ENCODE peak calls at places on chromosomes 5 and 9, in ten cellular contexts. D is psoas muscle, H is HCT116, J is cardiac muscle cell, R is fibroblast of mammary gland, O is A673, W is foreskin keratinocyte, V is mesothelial cell of epicardium, P is B cell, N is CD14-positive monocyte. E is an unnamed sample.
A peak's percentile ranks its signal among the peaks of the same experiment; 100 is the strongest.

GRCh38 chr5:157506066-157506590 is 46.1 kb downstream of the NIPAL4 start:
- DNase-seq in R (no peak), V (no peak), O (no peak), D (no peak), W (no peak), P (no peak), J (peak; percentile 73), N (no peak), H (no peak), E (no peak)

GRCh38 chr5:109316631-109317030 is 93.1 kb downstream of the PJA2 start:
- DNase-seq in N (no peak), P (no peak), J (peak; percentile 4), H (peak; percentile 2), O (no peak), R (peak; percentile 76), W (peak; percentile 32), V (no peak), D (no peak), E (no peak)

GRCh38 chr9:95313010-95313498 is 4.5 kb downstream of the FANCC start:
- DNase-seq in J (peak; percentile 63), W (peak; percentile 54), D (peak; percentile 75), P (no peak), H (peak; percentile 65), N (no peak), R (peak; percentile 68), V (peak; percentile 57), O (peak; percentile 87), E (no peak)

GRCh38 chr5:93632327-93632726 is 49.3 kb downstream of the NR2F1 start:
- DNase-seq in J (no peak), D (no peak), H (no peak), O (no peak), N (no peak), P (no peak), W (no peak), V (no peak), R (no peak), E (no peak)

GRCh38 chr9:71270554-71270953 is 149.1 kb upstream of the TRPM3 start:
- DNase-seq in P (no peak), J (no peak), N (no peak), H (no peak), V (no peak), D (no peak), R (peak; percentile 34), W (no peak), O (no peak), E (no peak)

GRCh38 chr5:8997542-8998070 is 548.3 kb downstream of the SEMA5A start:
- DNase-seq in O (no peak), H (no peak), R (no peak), W (peak; percentile 46), V (no peak), J (no peak), P (no peak), N (no peak), D (no peak), E (no peak)

GRCh38 chr5:173201636-173202265 is 33.3 kb downstream of the NKX2-5 start:
- DNase-seq in P (no peak), V (no peak), W (peak; percentile 62), N (no peak), J (peak; percentile 49), R (peak; percentile 83), O (peak; percentile 10), H (peak; percentile 49), D (no peak), E (no peak)

GRCh38 chr9:5798581-5798980 is 34.3 kb downstream of the ERMP1 start:
- DNase-seq in W (no peak), R (no peak), N (no peak), V (no peak), J (no peak), H (no peak), P (no peak), O (no peak), D (no peak), E (no peak)

GRCh38 chr9:13427587-13427986 is 148.1 kb upstream of the MPDZ start:
- DNase-seq in R (peak; percentile 71), H (no peak), V (no peak), J (peak; percentile 83), O (peak; percentile 60), N (no peak), D (no peak), W (peak; percentile 20), P (no peak), E (no peak)

GRCh38 chr9:12822111-12822510 is 47.3 kb downstream of the LURAP1L start:
- DNase-seq in R (peak; percentile 68), V (no peak), P (no peak), N (no peak), W (no peak), H (no peak), J (no peak), D (no peak), O (no peak), E (no peak)

GRCh38 chr5:113036321-113036720 is 59.7 kb downstream of the DCP2 start:
- DNase-seq in J (no peak), O (no peak), D (no peak), R (no peak), W (no peak), H (no peak), N (no peak), P (no peak), V (no peak), E (no peak)

GRCh38 chr9:123643518-123643917 is 286.4 kb downstream of the DENND1A start:
- DNase-seq in H (no peak), R (no peak), J (no peak), O (no peak), N (no peak), D (no peak), W (no peak), P (no peak), V (no peak), E (no peak)

GRCh38 chr9:114914139-114914538 is 16.3 kb downstream of the TNFSF8 start:
- DNase-seq in J (peak; percentile 29), W (no peak), V (no peak), O (peak; percentile 50), D (no peak), H (no peak), P (no peak), N (no peak), R (peak; percentile 20), E (no peak)
- TF ChIP-seq CTCF in J (peak; percentile 46), W (peak; percentile 18), V (no peak), O (peak; percentile 68), D (no peak), H (peak; percentile 43), P (no peak), N (no peak), R (peak; percentile 34), E (no peak)

DNA sequence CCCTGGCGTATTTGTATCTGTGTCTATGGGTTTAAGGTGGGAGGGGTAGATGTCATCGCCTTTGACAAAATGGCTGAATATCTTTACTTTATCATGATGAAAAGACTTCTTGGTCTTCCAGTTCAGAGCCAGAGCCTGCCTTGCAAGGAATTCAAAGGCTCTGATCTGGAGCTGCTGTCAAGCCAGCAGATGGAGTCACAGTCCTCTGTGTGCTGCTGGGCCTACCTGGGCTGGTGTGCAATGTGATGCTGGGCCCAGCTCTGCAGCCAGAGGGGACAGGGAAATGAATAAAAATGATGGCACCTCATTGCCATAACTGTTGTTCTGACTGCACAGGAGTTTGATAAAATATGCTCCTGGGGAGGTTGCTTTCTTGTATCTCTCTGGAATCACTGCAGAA is 20.2 kb upstream of the HSPA9 start:
- DNase-seq in J (no peak), H (no peak), D (no peak), N (no peak), P (no peak), O (no peak), V (no peak), W (no peak), R (no peak), E (no peak)
- TF ChIP-seq CTCF in J (no peak), H (no peak), D (no peak), N (no peak), P (no peak), O (no peak), V (no peak), W (peak; percentile 52), R (no peak), E (no peak)

DNA sequence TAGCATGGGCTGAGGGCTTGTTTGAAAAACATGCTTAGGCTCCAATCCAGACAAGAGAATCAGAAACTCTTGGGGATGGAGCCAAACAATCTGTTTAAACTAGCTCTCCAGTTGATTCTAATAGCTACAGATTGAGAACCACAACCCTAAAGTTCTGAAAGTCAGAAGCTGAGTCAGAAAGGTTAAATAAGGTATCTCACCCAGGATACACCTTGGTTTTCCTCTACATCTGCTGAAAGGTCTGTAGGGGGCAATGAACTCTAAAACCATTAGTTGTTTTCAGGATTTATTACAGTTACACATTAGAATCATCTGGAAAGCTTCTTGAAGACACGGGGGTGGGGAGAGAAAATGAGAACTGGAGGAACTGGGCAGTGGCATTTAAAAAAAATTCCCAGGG is 5.7 kb downstream of the GFM2 start:
- DNase-seq in J (no peak), R (no peak), W (peak; percentile 42), D (no peak), H (no peak), O (no peak), P (no peak), N (no peak), V (no peak), E (no peak)
- TF ChIP-seq CTCF in J (no peak), R (no peak), W (peak; percentile 39), D (no peak), H (no peak), O (no peak), P (no peak), N (no peak), V (no peak), E (no peak)

DNA sequence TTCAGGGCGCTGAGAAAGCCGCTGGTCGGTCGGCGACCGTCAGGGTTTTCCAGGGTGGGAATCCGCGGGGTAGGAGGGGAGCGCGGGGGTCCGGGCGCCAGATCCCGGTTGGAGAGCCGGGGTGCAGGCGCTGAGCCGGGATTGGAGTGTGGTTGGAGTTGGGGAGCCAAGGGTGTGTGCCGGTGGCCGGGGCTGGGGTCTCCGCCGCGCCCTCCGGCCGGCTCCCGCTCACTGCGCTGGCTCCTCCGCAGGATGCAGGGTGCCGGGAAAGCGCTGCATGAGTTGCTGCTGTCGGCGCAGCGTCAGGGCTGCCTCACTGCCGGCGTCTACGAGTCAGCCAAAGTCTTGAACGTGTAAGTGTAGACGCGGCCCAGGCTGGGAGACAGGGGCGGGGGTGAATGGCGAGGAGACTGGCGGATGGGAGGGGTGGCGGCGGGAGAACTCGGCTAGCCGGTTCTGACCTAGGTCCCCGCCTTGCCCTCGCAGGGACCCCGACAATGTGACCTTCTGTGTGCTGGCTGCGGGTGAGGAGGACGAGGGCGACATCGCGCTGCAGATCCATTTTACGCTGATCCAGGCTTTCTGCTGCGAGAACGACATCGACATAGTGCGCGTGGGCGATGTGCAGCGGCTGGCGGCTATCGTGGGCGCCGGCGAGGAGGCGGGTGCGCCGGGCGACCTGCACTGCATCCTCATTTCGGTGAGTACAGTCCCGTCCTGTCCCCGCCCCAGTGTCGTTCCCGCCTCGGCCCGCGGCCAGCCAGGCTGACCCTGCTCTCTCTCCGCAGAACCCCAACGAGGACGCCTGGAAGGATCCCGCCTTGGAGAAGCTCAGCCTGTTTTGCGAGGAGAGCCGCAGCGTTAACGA is 603 bp downstream of the GADD45G start:
- DNase-seq in W (peak; percentile 19), R (peak; percentile 52), P (peak; percentile 74), D (peak; percentile 78), O (peak; percentile 58), V (peak; percentile 55), H (no peak), N (peak; percentile 54), J (peak; percentile 50), E (peak; percentile 41)
- TF ChIP-seq CTCF in W (no peak), R (no peak), P (no peak), D (no peak), O (no peak), V (no peak), H (no peak), N (peak; percentile 3), J (no peak), E (no peak)

GRCh38 chr5:158739941-158740340 is 359.8 kb downstream of the EBF1 start:
- DNase-seq in P (no peak), W (no peak), H (no peak), R (peak; percentile 51), V (no peak), J (peak; percentile 70), O (no peak), N (no peak), D (peak; percentile 42), E (no peak)
- TF ChIP-seq CTCF in P (no peak), W (no peak), H (no peak), R (peak; percentile 49), V (no peak), J (peak; percentile 59), O (no peak), N (no peak), D (peak; percentile 17), E (no peak)